ENCODE peak calls at places on chromosomes 13 and 19, in five cellular contexts. One of them, this sample, is unnamed.

GRCh38 chr13:99792079-99792921 is 179.3 kb downstream of the ZIC5 start:
- DNase-seq in prostate gland: no peak
- DNase-seq in HCT116: no peak
- DNase-seq in GM23338: peak; percentile 51
- DNase-seq in HepG2: no peak
- DNase-seq in this sample: no peak

GRCh38 chr13:102609696-102610095 is 12.9 kb downstream of the TPP2 start:
- DNase-seq in prostate gland: no peak
- DNase-seq in HCT116: no peak
- DNase-seq in GM23338: no peak
- DNase-seq in HepG2: no peak
- DNase-seq in this sample: no peak

GRCh38 chr13:100514788-100515409 is 73.7 kb downstream of the GGACT start:
- DNase-seq in HepG2: peak; percentile 56
- DNase-seq in HCT116: peak; percentile 55
- DNase-seq in GM23338: peak; percentile 91
- DNase-seq in prostate gland: peak; percentile 76
- DNase-seq in this sample: peak; percentile 65

GRCh38 chr13:52405767-52406494 is at the start of gene THSD1:
- DNase-seq in HCT116: no peak
- DNase-seq in prostate gland: peak; percentile 21
- DNase-seq in GM23338: peak; percentile 71
- DNase-seq in HepG2: no peak
- DNase-seq in this sample: no peak

GRCh38 chr19:6047741-6048231 is 62.5 kb downstream of the RFX2 start:
- DNase-seq in prostate gland: no peak
- DNase-seq in GM23338: peak; percentile 88
- DNase-seq in HepG2: peak; percentile 70
- DNase-seq in HCT116: peak; percentile 31
- DNase-seq in this sample: no peak

GRCh38 chr19:4352701-4353121 is 9.3 kb downstream of the MPND start:
- DNase-seq in HCT116: no peak
- DNase-seq in GM23338: peak; percentile 87
- DNase-seq in prostate gland: no peak
- DNase-seq in HepG2: peak; percentile 47
- DNase-seq in this sample: no peak

GRCh38 chr13:80577951-80578670 is 237.2 kb upstream of the SPRY2 start:
- DNase-seq in HCT116: no peak
- DNase-seq in GM23338: no peak
- DNase-seq in prostate gland: no peak
- DNase-seq in HepG2: no peak
- DNase-seq in this sample: no peak

GRCh38 chr13:35630551-35631275 is 154.2 kb upstream of the MAB21L1 start:
- DNase-seq in HCT116: peak; percentile 40
- DNase-seq in prostate gland: peak; percentile 16
- DNase-seq in GM23338: peak; percentile 94
- DNase-seq in HepG2: peak; percentile 52
- DNase-seq in this sample: no peak

GRCh38 chr19:10478476-10478875 is 24.7 kb downstream of the KEAP1 start:
- DNase-seq in prostate gland: no peak
- DNase-seq in HepG2: no peak
- DNase-seq in HCT116: no peak
- DNase-seq in GM23338: no peak
- DNase-seq in this sample: no peak

GRCh38 chr19:6739390-6739883 is at the start of gene TRIP10:
- DNase-seq in HepG2: peak; percentile 68
- DNase-seq in HCT116: no peak
- DNase-seq in GM23338: peak; percentile 84
- DNase-seq in prostate gland: peak; percentile 85
- DNase-seq in this sample: peak; percentile 77

GRCh38 chr13:109785892-109786450 is 412 bp downstream of the IRS2 start:
- DNase-seq in HepG2: no peak
- DNase-seq in HCT116: no peak
- DNase-seq in GM23338: peak; percentile 21
- DNase-seq in prostate gland: no peak
- DNase-seq in this sample: no peak

GRCh38 chr19:17358395-17358794 is 18.7 kb downstream of the PLVAP start:
- DNase-seq in HepG2: no peak
- DNase-seq in GM23338: no peak
- DNase-seq in prostate gland: no peak
- DNase-seq in HCT116: peak; percentile 37
- DNase-seq in this sample: no peak

GRCh38 chr19:28403698-28404099 is 809.3 kb downstream of the UQCRFS1 start:
- DNase-seq in GM23338: no peak
- DNase-seq in prostate gland: no peak
- DNase-seq in HCT116: no peak
- DNase-seq in HepG2: no peak
- DNase-seq in this sample: no peak

GRCh38 chr13:79776538-79776937 is 295.6 kb downstream of the NDFIP2 start:
- DNase-seq in HCT116: no peak
- DNase-seq in HepG2: no peak
- DNase-seq in GM23338: no peak
- DNase-seq in prostate gland: no peak
- DNase-seq in this sample: no peak

GRCh38 chr19:14553939-14554243 is 18.0 kb downstream of the NDUFB7 start:
- DNase-seq in HCT116: no peak
- DNase-seq in GM23338: no peak
- DNase-seq in prostate gland: no peak
- DNase-seq in HepG2: no peak
- DNase-seq in this sample: no peak

GRCh38 chr13:50587122-50587521 is 256.4 kb downstream of the DLEU7 start:
- DNase-seq in prostate gland: no peak
- DNase-seq in HCT116: no peak
- DNase-seq in HepG2: no peak
- DNase-seq in GM23338: no peak
- DNase-seq in this sample: no peak

GRCh38 chr19:53019684-53020083 is 6.0 kb downstream of the ERVV-1 start:
- DNase-seq in HCT116: peak; percentile 3
- DNase-seq in GM23338: peak; percentile 99
- DNase-seq in HepG2: no peak
- DNase-seq in prostate gland: peak; percentile 15
- DNase-seq in this sample: no peak

GRCh38 chr19:4577020-4577782 is 17.7 kb upstream of the SEMA6B start:
- DNase-seq in prostate gland: no peak
- DNase-seq in GM23338: peak; percentile 69
- DNase-seq in HCT116: no peak
- DNase-seq in HepG2: no peak
- DNase-seq in this sample: no peak

GRCh38 chr13:51252954-51253531 is 30.8 kb downstream of the FAM124A start:
- DNase-seq in prostate gland: no peak
- DNase-seq in HCT116: no peak
- DNase-seq in GM23338: no peak
- DNase-seq in HepG2: no peak
- DNase-seq in this sample: no peak

GRCh38 chr19:46824887-46825730 is 25.5 kb downstream of the AP2S1 start:
- DNase-seq in prostate gland: no peak
- DNase-seq in HCT116: no peak
- DNase-seq in GM23338: no peak
- DNase-seq in HepG2: no peak
- DNase-seq in this sample: no peak

GRCh38 chr13:63117710-63118109 is 1702.1 kb upstream of the PCDH20 start:
- DNase-seq in prostate gland: no peak
- DNase-seq in GM23338: no peak
- DNase-seq in HepG2: no peak
- DNase-seq in HCT116: no peak
- DNase-seq in this sample: no peak

GRCh38 chr13:99174533-99175100 is 26.0 kb upstream of the UBAC2 start:
- DNase-seq in GM23338: no peak
- DNase-seq in HCT116: no peak
- DNase-seq in prostate gland: no peak
- DNase-seq in HepG2: no peak
- DNase-seq in this sample: no peak

GRCh38 chr19:13164370-13165090 is 14.3 kb downstream of the IER2 start:
- DNase-seq in GM23338: peak; percentile 99
- DNase-seq in HepG2: peak; percentile 89
- DNase-seq in prostate gland: no peak
- DNase-seq in HCT116: no peak
- DNase-seq in this sample: peak; percentile 65

GRCh38 chr13:30832845-30833332 is 73.2 kb upstream of the MEDAG start:
- DNase-seq in HCT116: peak; percentile 95
- DNase-seq in HepG2: peak; percentile 97
- DNase-seq in GM23338: peak; percentile 33
- DNase-seq in prostate gland: peak; percentile 95
- DNase-seq in this sample: peak; percentile 95

GRCh38 chr19:3359850-3360493 is 6.4 kb upstream of the NFIC start:
- DNase-seq in HCT116: no peak
- DNase-seq in HepG2: no peak
- DNase-seq in prostate gland: no peak
- DNase-seq in GM23338: peak; percentile 54
- DNase-seq in this sample: no peak

GRCh38 chr19:5857203-5858081 is 6.2 kb upstream of the FUT3 start:
- DNase-seq in HepG2: no peak
- DNase-seq in HCT116: no peak
- DNase-seq in GM23338: no peak
- DNase-seq in prostate gland: peak; percentile 32
- DNase-seq in this sample: no peak

GRCh38 chr13:77239312-77239711 is 87.6 kb downstream of the MYCBP2 start:
- DNase-seq in GM23338: no peak
- DNase-seq in HCT116: no peak
- DNase-seq in prostate gland: no peak
- DNase-seq in HepG2: no peak
- DNase-seq in this sample: no peak

GRCh38 chr19:4871711-4872110 is 4.2 kb upstream of the PLIN3 start:
- DNase-seq in prostate gland: no peak
- DNase-seq in HepG2: no peak
- DNase-seq in HCT116: no peak
- DNase-seq in GM23338: no peak
- DNase-seq in this sample: no peak

GRCh38 chr19:53365899-53366493 is 491 bp downstream of the ZNF525 start:
- DNase-seq in HepG2: peak; percentile 24
- DNase-seq in prostate gland: peak; percentile 5
- DNase-seq in GM23338: peak; percentile 68
- DNase-seq in HCT116: no peak
- DNase-seq in this sample: no peak

GRCh38 chr13:100156786-100157185 is 67.9 kb downstream of the PCCA start:
- DNase-seq in HCT116: no peak
- DNase-seq in HepG2: no peak
- DNase-seq in prostate gland: no peak
- DNase-seq in GM23338: no peak
- DNase-seq in this sample: no peak

GRCh38 chr13:111275382-111275781 is 45.1 kb upstream of the TEX29 start:
- DNase-seq in GM23338: no peak
- DNase-seq in HCT116: no peak
- DNase-seq in HepG2: no peak
- DNase-seq in prostate gland: no peak
- DNase-seq in this sample: no peak
- TF ChIP-seq POLR2AphosphoS5 in GM23338: no peak
- TF ChIP-seq POLR2AphosphoS5 in HCT116: no peak
- TF ChIP-seq POLR2AphosphoS5 in HepG2: no peak
- TF ChIP-seq POLR2AphosphoS5 in prostate gland: no peak
- TF ChIP-seq POLR2AphosphoS5 in this sample: no peak

DNA sequence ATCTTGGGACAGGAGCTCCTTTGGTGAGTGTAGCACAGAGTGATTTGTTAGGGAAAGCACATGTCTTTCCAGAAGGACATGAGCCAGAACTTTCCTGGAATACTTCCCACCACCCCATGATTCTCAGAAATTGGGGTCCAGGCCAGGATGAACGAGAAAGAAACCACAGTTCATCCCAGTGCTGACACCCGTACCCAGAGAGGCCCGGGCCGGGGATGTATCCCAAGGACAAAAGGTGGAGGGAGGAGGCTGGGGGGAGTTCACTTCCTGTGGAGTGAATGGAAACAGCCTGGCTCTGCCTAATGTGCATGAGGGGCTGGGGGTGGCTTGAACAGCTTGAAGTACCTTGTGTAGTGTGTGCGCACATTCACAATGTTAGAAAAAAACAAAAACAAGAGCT is 47.5 kb downstream of the CDADC1 start:
- DNase-seq in HepG2: no peak
- DNase-seq in prostate gland: no peak
- DNase-seq in GM23338: no peak
- DNase-seq in HCT116: no peak
- DNase-seq in this sample: no peak
- H3K27ac ChIP-seq in HepG2: no peak overlapping the region
- H3K27ac ChIP-seq in prostate gland: no peak overlapping the region
- H3K27ac ChIP-seq in GM23338: no peak overlapping the region
- H3K27ac ChIP-seq in HCT116: no peak overlapping the region
- H3K27ac ChIP-seq in this sample: no peak overlapping the region

GRCh38 chr13:75771818-75772217 is 135.7 kb downstream of the LMO7 start:
- DNase-seq in GM23338: no peak
- DNase-seq in HCT116: peak; percentile 64
- DNase-seq in HepG2: no peak
- DNase-seq in prostate gland: no peak
- DNase-seq in this sample: no peak
- TF ChIP-seq POLR2AphosphoS5 in GM23338: no peak
- TF ChIP-seq POLR2AphosphoS5 in HCT116: no peak
- TF ChIP-seq POLR2AphosphoS5 in HepG2: no peak
- TF ChIP-seq POLR2AphosphoS5 in prostate gland: no peak
- TF ChIP-seq POLR2AphosphoS5 in this sample: no peak

GRCh38 chr13:20943519-20944012 is 41.0 kb upstream of the XPO4 start:
- DNase-seq in GM23338: peak; percentile 94
- DNase-seq in prostate gland: peak; percentile 90
- DNase-seq in HepG2: peak; percentile 74
- DNase-seq in HCT116: peak; percentile 76
- DNase-seq in this sample: peak; percentile 81
- H3K27ac ChIP-seq in GM23338: no peak overlapping the region
- H3K27ac ChIP-seq in prostate gland: no peak overlapping the region
- H3K27ac ChIP-seq in HepG2: no peak overlapping the region
- H3K27ac ChIP-seq in HCT116: no peak overlapping the region
- H3K27ac ChIP-seq in this sample: peak overlapping the region; percentile 66

GRCh38 chr13:41456768-41457588 is at the start of gene RGCC:
- DNase-seq in GM23338: peak; percentile 83
- DNase-seq in HepG2: peak; percentile 30
- DNase-seq in prostate gland: peak; percentile 74
- DNase-seq in HCT116: peak; percentile 10
- DNase-seq in this sample: peak; percentile 71
- TF ChIP-seq POLR2AphosphoS5 in GM23338: no peak
- TF ChIP-seq POLR2AphosphoS5 in HepG2: no peak
- TF ChIP-seq POLR2AphosphoS5 in prostate gland: peak; percentile 57
- TF ChIP-seq POLR2AphosphoS5 in HCT116: no peak
- TF ChIP-seq POLR2AphosphoS5 in this sample: no peak

DNA sequence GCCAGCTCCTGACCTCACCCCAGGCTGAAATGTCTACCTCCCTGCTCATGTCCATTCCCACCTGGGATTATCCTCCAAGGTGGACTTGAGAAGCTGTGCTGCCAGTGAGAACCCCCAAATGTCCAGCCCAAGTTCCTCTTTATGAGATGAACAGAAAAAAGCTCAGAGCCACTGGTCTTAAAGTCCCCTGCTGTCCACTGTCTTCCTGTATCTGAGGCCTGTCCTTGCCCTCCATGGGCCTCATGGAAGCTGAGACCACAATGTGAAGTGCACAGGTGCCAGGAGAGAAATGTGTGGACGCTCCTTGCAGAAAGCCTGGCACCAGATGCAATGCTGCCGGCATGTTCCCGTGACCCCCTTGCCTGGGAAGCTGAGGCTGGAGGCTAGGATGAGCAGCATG is 3.3 kb upstream of the AMER2 start:
- DNase-seq in prostate gland: no peak
- DNase-seq in HCT116: no peak
- DNase-seq in GM23338: no peak
- DNase-seq in HepG2: no peak
- DNase-seq in this sample: no peak
- H3K27ac ChIP-seq in prostate gland: no peak overlapping the region
- H3K27ac ChIP-seq in HCT116: no peak overlapping the region
- H3K27ac ChIP-seq in GM23338: no peak overlapping the region
- H3K27ac ChIP-seq in HepG2: no peak overlapping the region
- H3K27ac ChIP-seq in this sample: no peak overlapping the region

GRCh38 chr13:96279904-96280303 is 190.0 kb downstream of the HS6ST3 start:
- DNase-seq in prostate gland: no peak
- DNase-seq in GM23338: no peak
- DNase-seq in HepG2: no peak
- DNase-seq in HCT116: no peak
- DNase-seq in this sample: no peak
- TF ChIP-seq POLR2AphosphoS5 in prostate gland: no peak
- TF ChIP-seq POLR2AphosphoS5 in GM23338: no peak
- TF ChIP-seq POLR2AphosphoS5 in HepG2: no peak
- TF ChIP-seq POLR2AphosphoS5 in HCT116: no peak
- TF ChIP-seq POLR2AphosphoS5 in this sample: no peak